ENCODE peak calls at places on chromosomes 2 and 18, in four cellular contexts. One of them, this sample, is unnamed.

GRCh38 chr18:22609642-22610041 is 191.9 kb upstream of the CTAGE1 start:
- DNase-seq in T-helper 1 cell: no peak
- DNase-seq in NCI-H1105 treated with DMSO at 0.1 percent for 48 hours: no peak
- DNase-seq in HS-27A: no peak
- DNase-seq in this sample: no peak

GRCh38 chr2:55986700-55987440 is 63.3 kb upstream of the EFEMP1 start:
- DNase-seq in HS-27A: no peak
- DNase-seq in T-helper 1 cell: no peak
- DNase-seq in NCI-H1105 treated with DMSO at 0.1 percent for 48 hours: no peak
- DNase-seq in this sample: no peak

GRCh38 chr2:80417737-80418136 is 113.2 kb upstream of the LRRTM1 start:
- DNase-seq in HS-27A: no peak
- DNase-seq in T-helper 1 cell: no peak
- DNase-seq in NCI-H1105 treated with DMSO at 0.1 percent for 48 hours: no peak
- DNase-seq in this sample: no peak

GRCh38 chr18:23105581-23106219 is 29.6 kb upstream of the CABLES1 start:
- DNase-seq in T-helper 1 cell: no peak
- DNase-seq in HS-27A: no peak
- DNase-seq in NCI-H1105 treated with DMSO at 0.1 percent for 48 hours: no peak
- DNase-seq in this sample: no peak

GRCh38 chr2:204846471-204846870 is 301.2 kb downstream of the PARD3B start:
- DNase-seq in T-helper 1 cell: no peak
- DNase-seq in NCI-H1105 treated with DMSO at 0.1 percent for 48 hours: no peak
- DNase-seq in HS-27A: no peak
- DNase-seq in this sample: no peak

GRCh38 chr2:43879261-43879660 is 40.5 kb downstream of the ABCG8 start:
- DNase-seq in T-helper 1 cell: no peak
- DNase-seq in NCI-H1105 treated with DMSO at 0.1 percent for 48 hours: no peak
- DNase-seq in HS-27A: no peak
- DNase-seq in this sample: no peak

GRCh38 chr2:79434362-79434761 is 78.5 kb upstream of the CTNNA2 start:
- DNase-seq in NCI-H1105 treated with DMSO at 0.1 percent for 48 hours: no peak
- DNase-seq in HS-27A: no peak
- DNase-seq in T-helper 1 cell: no peak
- DNase-seq in this sample: no peak

GRCh38 chr18:23605941-23606340 is 19.6 kb upstream of the NPC1 start:
- DNase-seq in NCI-H1105 treated with DMSO at 0.1 percent for 48 hours: no peak
- DNase-seq in HS-27A: no peak
- DNase-seq in T-helper 1 cell: no peak
- DNase-seq in this sample: no peak

GRCh38 chr2:31434911-31435310 is 20.4 kb upstream of the XDH start:
- DNase-seq in NCI-H1105 treated with DMSO at 0.1 percent for 48 hours: no peak
- DNase-seq in HS-27A: no peak
- DNase-seq in T-helper 1 cell: no peak
- DNase-seq in this sample: no peak

GRCh38 chr2:186590538-186591441 is 934 bp downstream of the ITGAV start:
- DNase-seq in T-helper 1 cell: no peak
- DNase-seq in HS-27A: no peak
- DNase-seq in NCI-H1105 treated with DMSO at 0.1 percent for 48 hours: peak
- DNase-seq in this sample: peak

GRCh38 chr2:31197166-31197565 is 20.1 kb downstream of the CAPN14 start:
- DNase-seq in T-helper 1 cell: no peak
- DNase-seq in HS-27A: no peak
- DNase-seq in NCI-H1105 treated with DMSO at 0.1 percent for 48 hours: no peak
- DNase-seq in this sample: no peak

GRCh38 chr2:168736636-168737424 is 65.6 kb upstream of the NOSTRIN start:
- DNase-seq in T-helper 1 cell: no peak
- DNase-seq in NCI-H1105 treated with DMSO at 0.1 percent for 48 hours: no peak
- DNase-seq in HS-27A: no peak
- DNase-seq in this sample: no peak

GRCh38 chr2:25219621-25220020 is 51.2 kb upstream of the POMC start:
- DNase-seq in NCI-H1105 treated with DMSO at 0.1 percent for 48 hours: no peak
- DNase-seq in HS-27A: no peak
- DNase-seq in T-helper 1 cell: no peak
- DNase-seq in this sample: no peak

GRCh38 chr2:9191044-9191481 is 15.5 kb upstream of the ASAP2 start:
- DNase-seq in HS-27A: peak
- DNase-seq in NCI-H1105 treated with DMSO at 0.1 percent for 48 hours: no peak
- DNase-seq in T-helper 1 cell: no peak
- DNase-seq in this sample: no peak

GRCh38 chr2:112658301-112658700 is 12.6 kb downstream of the SLC20A1 start:
- DNase-seq in HS-27A: no peak
- DNase-seq in NCI-H1105 treated with DMSO at 0.1 percent for 48 hours: no peak
- DNase-seq in T-helper 1 cell: no peak
- DNase-seq in this sample: no peak

GRCh38 chr18:3665187-3665586 is 215.2 kb downstream of the TGIF1 start:
- DNase-seq in T-helper 1 cell: no peak
- DNase-seq in HS-27A: no peak
- DNase-seq in NCI-H1105 treated with DMSO at 0.1 percent for 48 hours: no peak
- DNase-seq in this sample: no peak

GRCh38 chr2:209208211-209208610 is 215.6 kb upstream of the MAP2 start:
- DNase-seq in NCI-H1105 treated with DMSO at 0.1 percent for 48 hours: no peak
- DNase-seq in T-helper 1 cell: no peak
- DNase-seq in HS-27A: no peak
- DNase-seq in this sample: no peak

GRCh38 chr2:52264911-52265310 is 1233.0 kb upstream of the NRXN1 start:
- DNase-seq in T-helper 1 cell: no peak
- DNase-seq in NCI-H1105 treated with DMSO at 0.1 percent for 48 hours: no peak
- DNase-seq in HS-27A: no peak
- DNase-seq in this sample: no peak

This sample was measured in NCI-H2081.